ENCODE peak calls at places on chromosomes 4 and X, in ten cellular contexts. B is suprapubic skin; F is effector CD4-positive, alpha-beta T cell; N is KBM-7; I is foreskin fibroblast; V is NCI-H1092 treated with DMSO at 0.1 percent for 48 hours; Y is AG08395; E is iris pigment epithelial cell; P is NCI-H2081 treated with DMSO at 0.1 percent for 48 hours; H is bronchial epithelial cell. D is an unnamed sample.

GRCh38 chr4:46450556-46450955 is 60.6 kb upstream of the GABRA2 start:
- DNase-seq in N (no peak), I (no peak), V (no peak), H (no peak), F (no peak), B (no peak), P (no peak), E (no peak), Y (no peak), D (no peak)

GRCh38 chr4:21134994-21135393 is 434.7 kb downstream of the PACRGL start:
- DNase-seq in H (peak; percentile 41), I (no peak), Y (no peak), E (peak; percentile 71), N (peak; percentile 3), F (no peak), P (no peak), B (no peak), V (peak; percentile 40), D (no peak)

GRCh38 chr4:139921551-139922184 is 232.3 kb downstream of the MAML3 start:
- DNase-seq in I (no peak), V (peak; percentile 100), N (no peak), B (no peak), H (peak; percentile 28), E (no peak), P (peak; percentile 91), Y (no peak), F (no peak), D (no peak)

GRCh38 chr4:186593587-186593973 is 38.2 kb upstream of the MTNR1A start:
- DNase-seq in N (no peak), Y (no peak), H (no peak), E (no peak), B (no peak), V (no peak), F (no peak), I (no peak), P (no peak), D (no peak)

GRCh38 chr4:177275999-177276398 is 33.7 kb upstream of the NEIL3 start:
- DNase-seq in P (no peak), N (no peak), I (no peak), Y (no peak), V (no peak), B (no peak), F (no peak), H (no peak), E (no peak), D (no peak)

GRCh38 chr4:102627831-102628523 is 126.8 kb downstream of the NFKB1 start:
- DNase-seq in P (no peak), B (no peak), F (no peak), I (peak; percentile 28), E (peak; percentile 78), Y (peak; percentile 43), N (no peak), V (no peak), H (peak; percentile 98), D (no peak)

GRCh38 chrX:23820235-23820782 is 37.3 kb downstream of the SAT1 start:
- DNase-seq in Y (no peak), P (no peak), N (no peak), H (peak; percentile 68), E (peak; percentile 33), I (no peak), B (no peak), V (no peak), F (no peak), D (no peak)

GRCh38 chrX:12970691-12971202 is 4.2 kb upstream of the TMSB4X start:
- DNase-seq in H (no peak), N (peak; percentile 93), I (peak; percentile 45), E (peak; percentile 76), F (no peak), V (peak; percentile 82), Y (peak; percentile 61), P (no peak), B (no peak), D (no peak)

GRCh38 chr4:141350122-141350904 is 129.6 kb downstream of the ZNF330 start:
- DNase-seq in I (peak; percentile 73), V (peak; percentile 19), E (peak; percentile 92), F (no peak), P (peak; percentile 13), H (peak; percentile 78), N (no peak), Y (peak; percentile 45), B (no peak), D (no peak)

GRCh38 chrX:48489892-48490291 is 13.9 kb downstream of the FTSJ1 start:
- DNase-seq in E (no peak), P (no peak), B (no peak), H (peak; percentile 74), Y (no peak), F (no peak), N (no peak), I (no peak), V (no peak), D (no peak)

GRCh38 chrX:41720125-41720780 is 3.7 kb upstream of the GPR82 start:
- DNase-seq in N (peak; percentile 58), H (peak; percentile 12), F (no peak), Y (no peak), P (no peak), E (peak; percentile 50), V (no peak), B (no peak), I (no peak), D (no peak)

GRCh38 chr4:184280591-184281071 is 63.0 kb upstream of the ENPP6 start:
- DNase-seq in N (no peak), I (no peak), H (no peak), B (no peak), Y (no peak), P (no peak), V (no peak), E (no peak), F (no peak), D (no peak)

GRCh38 chrX:131816551-131817136 is 206.5 kb upstream of the STK26 start:
- DNase-seq in I (peak; percentile 30), Y (peak; percentile 74), N (no peak), H (no peak), B (peak; percentile 84), P (no peak), E (peak; percentile 19), F (peak; percentile 91), V (no peak), D (peak; percentile 89)

GRCh38 chrX:149283853-149284252 is 221.3 kb downstream of the IDS start:
- DNase-seq in H (no peak), N (no peak), V (no peak), F (no peak), P (no peak), I (no peak), B (no peak), Y (no peak), E (no peak), D (no peak)

GRCh38 chr4:24067781-24068193 is 177.9 kb upstream of the PPARGC1A start:
- DNase-seq in I (peak; percentile 78), E (peak; percentile 71), F (no peak), Y (peak; percentile 23), H (peak; percentile 79), V (no peak), B (no peak), P (no peak), N (no peak), D (no peak)

GRCh38 chr4:55635760-55636621 is at the start of gene NMU:
- DNase-seq in H (peak; percentile 34), V (peak; percentile 72), B (peak; percentile 56), P (no peak), E (no peak), Y (no peak), F (peak; percentile 4), I (peak; percentile 2), N (peak; percentile 42), D (peak; percentile 1)

GRCh38 chrX:18875256-18875878 is 108.5 kb downstream of the PHKA2 start:
- DNase-seq in V (no peak), N (no peak), P (no peak), I (no peak), H (no peak), E (no peak), B (no peak), Y (no peak), F (no peak), D (no peak)

GRCh38 chr4:138259801-138260200 is 17.7 kb upstream of the SLC7A11 start:
- DNase-seq in F (no peak), E (peak; percentile 85), H (peak; percentile 97), N (no peak), B (no peak), Y (peak; percentile 22), P (no peak), V (no peak), I (no peak), D (no peak)

GRCh38 chrX:119410027-119410819 is 11.1 kb downstream of the SLC25A43 start:
- DNase-seq in V (no peak), H (peak; percentile 64), Y (peak; percentile 82), B (peak; percentile 72), P (no peak), N (no peak), E (peak; percentile 92), I (peak; percentile 76), F (no peak), D (no peak)

GRCh38 chr4:84803720-84804119 is 162.8 kb downstream of the WDFY3 start:
- DNase-seq in E (peak; percentile 59), H (peak; percentile 75), P (no peak), F (no peak), V (no peak), B (no peak), N (no peak), I (peak; percentile 33), Y (no peak), D (no peak)